ENCODE peak calls at places on chromosomes 7 and 10, in five cellular contexts. R is COR-L47, J is GM23248, Q is pons, S is islet precursor cell. H is an unnamed sample.

GRCh38 chr7:27116962-27117686 is 13.4 kb downstream of the HOXA4 start:
- DNase-seq in S (peak; percentile 48), R (no peak), J (no peak), Q (no peak), H (peak; percentile 59)

GRCh38 chr10:97590082-97590747 is 694 bp downstream of the C10orf62 start:
- DNase-seq in R (no peak), S (no peak), Q (no peak), J (no peak), H (no peak)

GRCh38 chr7:133352430-133352829 is 99.6 kb downstream of the EXOC4 start:
- DNase-seq in R (no peak), J (no peak), Q (no peak), S (no peak), H (no peak)

GRCh38 chr10:78510566-78511323 is 477.1 kb downstream of the RPS24 start:
- DNase-seq in Q (no peak), R (no peak), J (no peak), S (peak; percentile 52), H (no peak)

GRCh38 chr7:117164578-117164977 is 158.3 kb downstream of the WNT2 start:
- DNase-seq in J (peak; percentile 91), S (no peak), Q (no peak), R (no peak), H (no peak)

GRCh38 chr7:136654406-136654805 is 214.0 kb upstream of the CHRM2 start:
- DNase-seq in R (no peak), J (peak; percentile 45), S (no peak), Q (no peak), H (no peak)

GRCh38 chr10:97321032-97321806 is 2.1 kb downstream of the FRAT1 start:
- DNase-seq in S (peak; percentile 58), J (no peak), Q (peak; percentile 83), R (no peak), H (peak; percentile 55)

GRCh38 chr7:46835556-46835955 is 746.4 kb downstream of the TNS3 start:
- DNase-seq in S (no peak), R (no peak), J (no peak), Q (no peak), H (no peak)

GRCh38 chr7:55565693-55566092 is 6.6 kb downstream of the VOPP1 start:
- DNase-seq in R (no peak), Q (no peak), S (peak; percentile 76), J (no peak), H (no peak)

GRCh38 chr7:92968502-92968901 is 132.1 kb upstream of the CDK6 start:
- DNase-seq in J (no peak), R (no peak), Q (no peak), S (no peak), H (no peak)

GRCh38 chr10:24209421-24209770 is 458 bp downstream of the KIAA1217 start:
- DNase-seq in R (no peak), J (peak; percentile 77), S (peak; percentile 69), Q (no peak), H (peak; percentile 48)

GRCh38 chr10:50360486-50360885 is 109.2 kb upstream of the ASAH2 start:
- DNase-seq in S (no peak), J (peak; percentile 42), Q (peak; percentile 56), R (no peak), H (no peak)

GRCh38 chr10:74150151-74151056 is at the start of gene AP3M1:
- DNase-seq in J (peak; percentile 90), R (peak; percentile 82), S (peak; percentile 88), Q (peak; percentile 18), H (no peak)

GRCh38 chr10:43380610-43381222 is 9.3 kb downstream of the FXYD4 start:
- DNase-seq in R (no peak), Q (no peak), J (peak; percentile 50), S (no peak), H (no peak)

GRCh38 chr10:22105270-22105669 is 101.7 kb upstream of the DNAJC1 start:
- DNase-seq in R (no peak), S (no peak), Q (no peak), J (no peak), H (no peak)

GRCh38 chr7:77696643-77697534 is 630 bp downstream of the RSBN1L start:
- DNase-seq in Q (peak; percentile 77), S (peak; percentile 81), J (peak; percentile 87), R (peak; percentile 33), H (peak; percentile 63)

GRCh38 chr10:73910401-73910763 is 550 bp upstream of the PLAU start:
- DNase-seq in S (no peak), J (no peak), Q (no peak), R (no peak), H (no peak)

GRCh38 chr10:63273575-63273974 is 140.4 kb downstream of the NRBF2 start:
- DNase-seq in J (no peak), R (peak; percentile 24), Q (no peak), S (no peak), H (no peak)

GRCh38 chr7:28688651-28689050 is 269.5 kb downstream of the TRIL start:
- DNase-seq in S (no peak), R (no peak), Q (peak; percentile 40), J (peak; percentile 91), H (no peak)

GRCh38 chr10:103784089-103784488 is 71.3 kb downstream of the SH3PXD2A start:
- DNase-seq in Q (no peak), J (no peak), S (no peak), R (no peak), H (no peak)

GRCh38 chr7:27118580-27118979 is 12.0 kb downstream of the HOXA4 start:
- DNase-seq in R (no peak), S (no peak), Q (no peak), J (no peak), H (peak; percentile 6)